ENCODE peak calls at places on chromosomes 2 and 18, in seven cellular contexts. One of them, this sample, is unnamed.

GRCh38 chr2:22355816-22356433 is 1029.1 kb upstream of the KLHL29 start:
- DNase-seq in endothelial cell: peak
- DNase-seq in HFFc6: no peak
- DNase-seq in breast epithelium: peak
- DNase-seq in astrocyte of the spinal cord: no peak
- DNase-seq in cardiac fibroblast: peak
- DNase-seq in neural progenitor cell: peak
- DNase-seq in this sample: no peak

GRCh38 chr2:237680702-237681478 is 53.5 kb downstream of the LRRFIP1 start:
- DNase-seq in endothelial cell: no peak
- DNase-seq in HFFc6: no peak
- DNase-seq in breast epithelium: no peak
- DNase-seq in astrocyte of the spinal cord: no peak
- DNase-seq in cardiac fibroblast: no peak
- DNase-seq in neural progenitor cell: no peak
- DNase-seq in this sample: no peak

GRCh38 chr18:32317651-32318050 is 127.8 kb downstream of the MEP1B start:
- DNase-seq in endothelial cell: no peak
- DNase-seq in HFFc6: no peak
- DNase-seq in breast epithelium: no peak
- DNase-seq in astrocyte of the spinal cord: peak
- DNase-seq in cardiac fibroblast: peak
- DNase-seq in neural progenitor cell: no peak
- DNase-seq in this sample: no peak

GRCh38 chr2:179235463-179236108 is 29.0 kb downstream of the SESTD1 start:
- DNase-seq in endothelial cell: no peak
- DNase-seq in HFFc6: peak
- DNase-seq in breast epithelium: no peak
- DNase-seq in astrocyte of the spinal cord: peak
- DNase-seq in cardiac fibroblast: peak
- DNase-seq in neural progenitor cell: no peak
- DNase-seq in this sample: no peak

GRCh38 chr2:205754924-205755321 is 72.6 kb downstream of the NRP2 start:
- DNase-seq in endothelial cell: no peak
- DNase-seq in HFFc6: peak
- DNase-seq in breast epithelium: no peak
- DNase-seq in astrocyte of the spinal cord: peak
- DNase-seq in cardiac fibroblast: peak
- DNase-seq in neural progenitor cell: peak
- DNase-seq in this sample: no peak

GRCh38 chr18:31581498-31582197 is 10.0 kb upstream of the TTR start:
- DNase-seq in endothelial cell: no peak
- DNase-seq in HFFc6: no peak
- DNase-seq in breast epithelium: no peak
- DNase-seq in astrocyte of the spinal cord: peak
- DNase-seq in cardiac fibroblast: peak
- DNase-seq in neural progenitor cell: no peak
- DNase-seq in this sample: no peak

GRCh38 chr18:48022531-48023330 is 92.3 kb upstream of the SMAD2 start:
- DNase-seq in endothelial cell: peak
- DNase-seq in HFFc6: peak
- DNase-seq in breast epithelium: no peak
- DNase-seq in astrocyte of the spinal cord: peak
- DNase-seq in cardiac fibroblast: peak
- DNase-seq in neural progenitor cell: peak
- DNase-seq in this sample: no peak

GRCh38 chr18:13549879-13550231 is 176.5 kb downstream of the FAM210A start:
- DNase-seq in endothelial cell: no peak
- DNase-seq in HFFc6: no peak
- DNase-seq in breast epithelium: no peak
- DNase-seq in astrocyte of the spinal cord: no peak
- DNase-seq in cardiac fibroblast: no peak
- DNase-seq in neural progenitor cell: no peak
- DNase-seq in this sample: no peak

GRCh38 chr2:38572167-38572566 is 30.6 kb downstream of the HNRNPLL start:
- DNase-seq in endothelial cell: no peak
- DNase-seq in HFFc6: peak
- DNase-seq in breast epithelium: no peak
- DNase-seq in astrocyte of the spinal cord: peak
- DNase-seq in cardiac fibroblast: peak
- DNase-seq in neural progenitor cell: no peak
- DNase-seq in this sample: no peak

GRCh38 chr18:28837100-28837499 is 660.2 kb upstream of the CDH2 start:
- DNase-seq in endothelial cell: no peak
- DNase-seq in HFFc6: no peak
- DNase-seq in breast epithelium: no peak
- DNase-seq in astrocyte of the spinal cord: no peak
- DNase-seq in cardiac fibroblast: peak
- DNase-seq in neural progenitor cell: no peak
- DNase-seq in this sample: no peak

GRCh38 chr18:57910817-57911216 is 107.7 kb upstream of the ATP8B1 start:
- DNase-seq in endothelial cell: peak
- DNase-seq in HFFc6: no peak
- DNase-seq in breast epithelium: no peak
- DNase-seq in astrocyte of the spinal cord: no peak
- DNase-seq in cardiac fibroblast: no peak
- DNase-seq in neural progenitor cell: peak
- DNase-seq in this sample: no peak

GRCh38 chr2:24945907-24946306 is 25.8 kb downstream of the DNAJC27 start:
- DNase-seq in endothelial cell: no peak
- DNase-seq in HFFc6: peak
- DNase-seq in breast epithelium: no peak
- DNase-seq in astrocyte of the spinal cord: no peak
- DNase-seq in cardiac fibroblast: peak
- DNase-seq in neural progenitor cell: no peak
- DNase-seq in this sample: no peak

DNA sequence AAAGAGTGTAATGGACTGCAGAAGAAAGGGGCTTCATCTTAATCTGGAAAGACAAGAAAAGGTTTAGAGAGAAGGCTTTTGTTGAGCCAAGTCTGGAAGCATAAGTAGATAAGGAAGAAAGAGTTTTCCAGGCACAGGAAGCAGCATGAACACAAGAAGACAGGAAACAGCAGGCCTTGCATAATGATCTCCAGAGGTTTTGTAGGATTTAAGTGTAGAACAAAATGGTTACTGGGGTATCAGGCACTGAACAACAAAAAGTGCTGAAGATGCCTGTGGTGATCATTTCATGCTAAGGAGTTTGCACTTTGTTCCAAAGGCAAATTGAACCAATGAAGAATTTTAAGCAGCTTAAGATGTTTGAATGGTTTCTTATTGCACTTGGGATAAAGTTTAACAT is 281.6 kb upstream of the TANK start:
- DNase-seq in endothelial cell: no peak
- DNase-seq in HFFc6: no peak
- DNase-seq in breast epithelium: no peak
- DNase-seq in astrocyte of the spinal cord: no peak
- DNase-seq in cardiac fibroblast: peak
- DNase-seq in neural progenitor cell: peak
- DNase-seq in this sample: no peak
- TF ChIP-seq CTCF in endothelial cell: no peak
- TF ChIP-seq CTCF in HFFc6: no peak
- TF ChIP-seq CTCF in breast epithelium: no peak
- TF ChIP-seq CTCF in astrocyte of the spinal cord: no peak
- TF ChIP-seq CTCF in cardiac fibroblast: no peak
- TF ChIP-seq CTCF in neural progenitor cell: no peak
- TF ChIP-seq CTCF in this sample: no peak

DNA sequence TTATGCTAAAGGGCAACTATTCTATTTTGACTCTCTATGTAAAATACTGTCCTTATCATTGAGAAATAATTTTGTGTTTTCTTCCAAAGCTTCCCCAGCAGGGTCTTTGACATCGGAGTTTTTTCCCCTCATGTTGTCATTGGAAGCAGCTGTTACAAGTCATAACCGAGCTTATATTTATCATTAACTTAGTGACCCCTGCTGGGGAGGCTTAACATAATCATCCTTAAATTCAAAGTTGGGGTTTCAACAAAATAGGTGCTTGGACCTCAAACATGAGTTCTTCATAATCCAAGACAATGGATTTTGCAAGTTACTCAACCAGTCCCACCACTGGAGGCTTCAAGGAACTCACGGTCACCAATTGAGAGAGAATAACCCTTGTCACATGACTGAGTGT is 330.9 kb downstream of the DCC start:
- DNase-seq in endothelial cell: no peak
- DNase-seq in HFFc6: no peak
- DNase-seq in breast epithelium: no peak
- DNase-seq in astrocyte of the spinal cord: peak
- DNase-seq in cardiac fibroblast: peak
- DNase-seq in neural progenitor cell: no peak
- DNase-seq in this sample: no peak
- TF ChIP-seq CTCF in endothelial cell: no peak
- TF ChIP-seq CTCF in HFFc6: peak
- TF ChIP-seq CTCF in breast epithelium: no peak
- TF ChIP-seq CTCF in astrocyte of the spinal cord: peak
- TF ChIP-seq CTCF in cardiac fibroblast: no peak
- TF ChIP-seq CTCF in neural progenitor cell: peak
- TF ChIP-seq CTCF in this sample: peak

GRCh38 chr2:231245253-231246094 is 47.0 kb downstream of the ARMC9 start:
- DNase-seq in endothelial cell: no peak
- DNase-seq in HFFc6: no peak
- DNase-seq in breast epithelium: no peak
- DNase-seq in astrocyte of the spinal cord: no peak
- DNase-seq in cardiac fibroblast: no peak
- DNase-seq in neural progenitor cell: no peak
- DNase-seq in this sample: no peak
- TF ChIP-seq CTCF in endothelial cell: no peak
- TF ChIP-seq CTCF in HFFc6: peak
- TF ChIP-seq CTCF in breast epithelium: no peak
- TF ChIP-seq CTCF in astrocyte of the spinal cord: no peak
- TF ChIP-seq CTCF in cardiac fibroblast: no peak
- TF ChIP-seq CTCF in neural progenitor cell: no peak
- TF ChIP-seq CTCF in this sample: peak

GRCh38 chr18:45841060-45841764 is 15.7 kb downstream of the SIGLEC15 start:
- DNase-seq in endothelial cell: no peak
- DNase-seq in HFFc6: no peak
- DNase-seq in breast epithelium: no peak
- DNase-seq in astrocyte of the spinal cord: no peak
- DNase-seq in cardiac fibroblast: no peak
- DNase-seq in neural progenitor cell: no peak
- DNase-seq in this sample: no peak

GRCh38 chr18:45837283-45838070 is 12.0 kb downstream of the SIGLEC15 start:
- DNase-seq in endothelial cell: peak
- DNase-seq in HFFc6: no peak
- DNase-seq in breast epithelium: no peak
- DNase-seq in astrocyte of the spinal cord: peak
- DNase-seq in cardiac fibroblast: peak
- DNase-seq in neural progenitor cell: peak
- DNase-seq in this sample: no peak

GRCh38 chr18:45838302-45839070 is 13.0 kb downstream of the SIGLEC15 start:
- DNase-seq in endothelial cell: no peak
- DNase-seq in HFFc6: no peak
- DNase-seq in breast epithelium: no peak
- DNase-seq in astrocyte of the spinal cord: no peak
- DNase-seq in cardiac fibroblast: no peak
- DNase-seq in neural progenitor cell: no peak
- DNase-seq in this sample: no peak

GRCh38 chr18:45841765-45842442 is 16.4 kb downstream of the SIGLEC15 start:
- DNase-seq in endothelial cell: no peak
- DNase-seq in HFFc6: no peak
- DNase-seq in breast epithelium: no peak
- DNase-seq in astrocyte of the spinal cord: no peak
- DNase-seq in cardiac fibroblast: no peak
- DNase-seq in neural progenitor cell: no peak
- DNase-seq in this sample: no peak

GRCh38 chr18:45839415-45840395 is 14.2 kb downstream of the SIGLEC15 start:
- DNase-seq in endothelial cell: peak
- DNase-seq in HFFc6: peak
- DNase-seq in breast epithelium: peak
- DNase-seq in astrocyte of the spinal cord: peak
- DNase-seq in cardiac fibroblast: peak
- DNase-seq in neural progenitor cell: peak
- DNase-seq in this sample: no peak
- TF ChIP-seq CTCF in endothelial cell: peak
- TF ChIP-seq CTCF in HFFc6: peak
- TF ChIP-seq CTCF in breast epithelium: peak
- TF ChIP-seq CTCF in astrocyte of the spinal cord: peak
- TF ChIP-seq CTCF in cardiac fibroblast: peak
- TF ChIP-seq CTCF in neural progenitor cell: peak
- TF ChIP-seq CTCF in this sample: peak

GRCh38 chr2:95295376-95295775 is 1.8 kb upstream of the KCNIP3 start:
- DNase-seq in endothelial cell: no peak
- DNase-seq in HFFc6: no peak
- DNase-seq in breast epithelium: no peak
- DNase-seq in astrocyte of the spinal cord: no peak
- DNase-seq in cardiac fibroblast: no peak
- DNase-seq in neural progenitor cell: no peak
- DNase-seq in this sample: no peak

GRCh38 chr2:95291222-95291621 is 5.9 kb upstream of the KCNIP3 start:
- DNase-seq in endothelial cell: no peak
- DNase-seq in HFFc6: no peak
- DNase-seq in breast epithelium: no peak
- DNase-seq in astrocyte of the spinal cord: no peak
- DNase-seq in cardiac fibroblast: no peak
- DNase-seq in neural progenitor cell: no peak
- DNase-seq in this sample: no peak

GRCh38 chr2:95294579-95295250 is 2.4 kb upstream of the KCNIP3 start:
- DNase-seq in endothelial cell: no peak
- DNase-seq in HFFc6: no peak
- DNase-seq in breast epithelium: no peak
- DNase-seq in astrocyte of the spinal cord: no peak
- DNase-seq in cardiac fibroblast: no peak
- DNase-seq in neural progenitor cell: no peak
- DNase-seq in this sample: no peak

GRCh38 chr2:95296036-95296435 is 1.1 kb upstream of the KCNIP3 start:
- DNase-seq in endothelial cell: no peak
- DNase-seq in HFFc6: no peak
- DNase-seq in breast epithelium: no peak
- DNase-seq in astrocyte of the spinal cord: no peak
- DNase-seq in cardiac fibroblast: no peak
- DNase-seq in neural progenitor cell: peak
- DNase-seq in this sample: no peak

DNA sequence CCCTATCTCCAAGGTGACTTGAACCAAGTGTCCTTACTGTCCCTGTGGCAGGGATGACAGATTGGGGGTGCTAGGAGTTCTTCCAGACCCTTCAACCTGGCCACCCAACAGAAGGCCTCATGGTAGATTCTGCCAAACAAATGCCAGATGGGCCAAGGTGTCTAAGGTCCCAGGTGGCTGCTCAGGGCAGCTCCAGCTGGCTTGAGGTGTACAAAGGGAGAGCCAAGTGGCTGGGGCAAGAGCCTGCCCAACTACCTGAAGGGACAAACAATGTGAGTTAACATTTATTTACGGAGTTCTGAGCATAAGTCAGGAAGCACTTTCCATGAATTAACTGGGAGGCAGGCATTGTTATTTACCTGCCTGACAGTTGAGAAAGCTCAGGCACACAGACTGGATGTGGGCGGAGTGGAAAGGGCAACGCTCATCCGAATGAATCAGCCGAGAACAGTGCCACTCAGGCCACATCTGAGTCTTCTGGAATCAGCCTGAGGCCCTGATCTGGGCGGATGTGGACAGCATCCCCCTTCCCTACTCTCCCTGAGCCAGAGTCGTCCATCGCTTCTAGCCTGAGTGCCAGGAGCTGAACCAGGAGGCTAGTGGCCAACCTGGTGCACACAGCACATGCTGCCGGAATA is 4.4 kb upstream of the KCNIP3 start:
- DNase-seq in endothelial cell: no peak
- DNase-seq in HFFc6: peak
- DNase-seq in breast epithelium: peak
- DNase-seq in astrocyte of the spinal cord: no peak
- DNase-seq in cardiac fibroblast: no peak
- DNase-seq in neural progenitor cell: no peak
- DNase-seq in this sample: no peak
- TF ChIP-seq CTCF in endothelial cell: no peak
- TF ChIP-seq CTCF in HFFc6: no peak
- TF ChIP-seq CTCF in breast epithelium: no peak
- TF ChIP-seq CTCF in astrocyte of the spinal cord: no peak
- TF ChIP-seq CTCF in cardiac fibroblast: no peak
- TF ChIP-seq CTCF in neural progenitor cell: no peak
- TF ChIP-seq CTCF in this sample: no peak